ENCODE peak calls at places on chromosomes 1 and 21, in four cellular contexts. K, A, S and P are unnamed samples.

GRCh38 chr1:171052977-171053376 is 37.7 kb upstream of the FMO3 start:
- ATAC-seq in S (no peak), K (no peak), A (no peak), P (no peak)

GRCh38 chr21:15560383-15561056 is 169.3 kb upstream of the USP25 start:
- ATAC-seq in S (no peak), K (no peak), A (no peak), P (no peak)

GRCh38 chr1:236689713-236690569 is 3.6 kb downstream of the ACTN2 start:
- ATAC-seq in K (no peak), S (no peak), A (no peak), P (no peak)

GRCh38 chr1:11835441-11836225 is 11.9 kb downstream of the NPPA start:
- ATAC-seq in A (no peak), K (no peak), S (no peak), P (no peak)

GRCh38 chr1:205976708-205977107 is 26.5 kb downstream of the RAB7B start:
- ATAC-seq in K (peak; percentile 44), S (no peak), A (no peak), P (no peak)

GRCh38 chr1:177119311-177119710 is 45.2 kb downstream of the ASTN1 start:
- ATAC-seq in A (no peak), S (no peak), K (no peak), P (no peak)

GRCh38 chr1:231274119-231274825 is 33.3 kb downstream of the GNPAT start:
- ATAC-seq in S (no peak), K (no peak), A (peak; percentile 93), P (peak; percentile 80)

GRCh38 chr1:175015243-175015642 is 8.0 kb downstream of the MRPS14 start:
- ATAC-seq in K (no peak), S (no peak), A (no peak), P (no peak)

GRCh38 chr1:7019510-7019909 is 234.3 kb downstream of the CAMTA1 start:
- ATAC-seq in K (no peak), A (no peak), S (no peak), P (no peak)

GRCh38 chr1:91124989-91125417 is 103.2 kb upstream of the ZNF644 start:
- ATAC-seq in K (no peak), A (peak; percentile 91), S (no peak), P (peak; percentile 68)

GRCh38 chr1:16078925-16079656 is 5.6 kb upstream of the FAM131C start:
- ATAC-seq in S (peak; percentile 84), K (peak; percentile 86), A (peak; percentile 80), P (peak; percentile 75)

GRCh38 chr1:59025201-59025600 is 241.4 kb upstream of the JUN start:
- ATAC-seq in A (no peak), S (no peak), K (no peak), P (no peak)

GRCh38 chr1:183209533-183210158 is 23.6 kb downstream of the LAMC2 start:
- ATAC-seq in S (no peak), A (peak; percentile 82), K (no peak), P (peak; percentile 32)

GRCh38 chr1:47243910-47244309 is 11.9 kb upstream of the TAL1 start:
- ATAC-seq in K (no peak), A (no peak), S (peak; percentile 2), P (no peak)